ENCODE peak calls at places on chromosomes 6 and 20, in eight cellular contexts. B is AG04450; E is NCI-H1092 treated with DMSO at 0.1 percent for 48 hours; G is activated CD4-positive, CD25-positive, alpha-beta regulatory T cell; J is Peyer's patch; T is ovary; C is stimulated activated CD4-positive, alpha-beta T cell treated with anti-CD3 and anti-CD28 coated beads, Interleukin-15, amount 100 ng/mL, for 24 hours; V is HT-29. F is an unnamed sample.

GRCh38 chr20:2151805-2152727 is 50.4 kb downstream of the STK35 start:
- DNase-seq in G (no peak), T (no peak), B (no peak), V (peak; percentile 39), J (no peak), E (no peak), C (no peak), F (peak; percentile 36)

GRCh38 chr6:26420607-26421235 is 18.6 kb downstream of the BTN3A1 start:
- DNase-seq in T (peak; percentile 36), V (peak; percentile 72), G (no peak), C (peak; percentile 38), B (no peak), E (no peak), J (no peak), F (peak; percentile 43)

GRCh38 chr20:20364016-20364746 is 3.7 kb upstream of the INSM1 start:
- DNase-seq in G (no peak), V (no peak), T (no peak), E (peak; percentile 94), B (no peak), J (no peak), C (peak; percentile 30), F (no peak)

GRCh38 chr6:136763255-136763654 is 29.0 kb downstream of the MAP3K5 start:
- DNase-seq in V (no peak), E (no peak), G (no peak), T (no peak), B (no peak), C (no peak), J (no peak), F (no peak)

GRCh38 chr6:150417899-150418824 is 49.4 kb downstream of the IYD start:
- DNase-seq in E (peak; percentile 54), T (no peak), C (peak; percentile 9), J (peak; percentile 37), B (peak; percentile 10), G (no peak), V (peak; percentile 84), F (peak; percentile 90)

GRCh38 chr20:15654208-15654649 is 919.0 kb downstream of the KIF16B start:
- DNase-seq in E (peak; percentile 65), B (no peak), T (no peak), G (no peak), C (no peak), J (no peak), V (peak; percentile 79), F (peak; percentile 45)

GRCh38 chr6:147067184-147067583 is 137.0 kb upstream of the STXBP5 start:
- DNase-seq in J (no peak), G (no peak), T (no peak), C (no peak), V (no peak), B (no peak), E (no peak), F (no peak)

GRCh38 chr20:12984863-12985262 is 23.9 kb upstream of the SPTLC3 start:
- DNase-seq in B (no peak), C (no peak), V (no peak), G (no peak), J (no peak), E (no peak), T (no peak), F (no peak)

GRCh38 chr6:135323202-135323668 is 142.1 kb downstream of the MYB start:
- DNase-seq in G (no peak), J (no peak), E (no peak), T (no peak), B (no peak), V (no peak), C (no peak), F (no peak)

GRCh38 chr6:120157873-120158272 is 808.3 kb upstream of the MAN1A1 start:
- DNase-seq in T (no peak), G (no peak), C (no peak), B (no peak), V (no peak), E (no peak), J (no peak), F (no peak)

GRCh38 chr6:13065596-13065995 is 262.7 kb downstream of the TBC1D7 start:
- DNase-seq in J (no peak), E (no peak), B (no peak), T (no peak), G (no peak), C (no peak), V (no peak), F (no peak)

GRCh38 chr6:133991096-133991593 is 38.1 kb downstream of the TBPL1 start:
- DNase-seq in J (no peak), B (peak; percentile 61), E (no peak), T (no peak), G (no peak), V (peak; percentile 35), C (no peak), F (peak; percentile 94)

GRCh38 chr20:47189060-47189459 is 167.4 kb downstream of the ZMYND8 start:
- DNase-seq in V (no peak), G (no peak), E (no peak), C (no peak), T (no peak), J (no peak), B (no peak), F (no peak)

GRCh38 chr6:111600588-111601440 is 4.9 kb downstream of the TRAF3IP2 start:
- DNase-seq in E (no peak), V (no peak), C (no peak), B (no peak), G (no peak), T (no peak), J (no peak), F (no peak)